ENCODE peak calls at places on chromosome 21, in six cellular contexts. D is stimulated activated CD8-positive, alpha-beta memory T cell treated with anti-CD3 and anti-CD28 coated beads, Interleukin-15, amount 100 ng/mL, for 24 hours; V is posterior vena cava; B is GM13977; Q is fibroblast of lung; X is 8988T. U is an unnamed sample.

GRCh38 chr21:34802180-34802899 is 133.5 kb downstream of the CLIC6 start:
- DNase-seq in Q (no peak), D (no peak), V (no peak), B (no peak), X (no peak), U (no peak)

GRCh38 chr21:38989745-38990423 is 184.2 kb downstream of the ETS2 start:
- DNase-seq in B (no peak), X (no peak), D (no peak), V (peak; percentile 79), Q (peak; percentile 94), U (no peak)

GRCh38 chr21:45560106-45561021 is 18.1 kb upstream of the SLC19A1 start:
- DNase-seq in X (no peak), Q (no peak), V (peak; percentile 67), D (no peak), B (no peak), U (peak; percentile 81)

GRCh38 chr21:37032877-37033471 is 26.5 kb downstream of the RIPPLY3 start:
- DNase-seq in D (no peak), V (no peak), X (no peak), Q (peak; percentile 78), B (no peak), U (no peak)

GRCh38 chr21:26842976-26843911 is 2.0 kb downstream of the ADAMTS1 start:
- DNase-seq in Q (peak; percentile 94), D (no peak), B (no peak), V (peak; percentile 97), X (peak; percentile 90), U (peak; percentile 95)

GRCh38 chr21:20618878-20619277 is 379.3 kb upstream of the NCAM2 start:
- DNase-seq in Q (no peak), D (no peak), V (no peak), X (no peak), B (no peak), U (no peak)

GRCh38 chr21:40047993-40048730 is 180.9 kb downstream of the PCP4 start:
- DNase-seq in X (no peak), V (no peak), D (no peak), Q (peak; percentile 30), B (no peak), U (no peak)

GRCh38 chr21:20404915-20405314 is 593.3 kb upstream of the NCAM2 start:
- DNase-seq in B (no peak), D (no peak), X (no peak), V (no peak), Q (no peak), U (no peak)

GRCh38 chr21:36647279-36648093 is 51.4 kb upstream of the SIM2 start:
- DNase-seq in B (no peak), V (no peak), Q (peak; percentile 76), D (no peak), X (no peak), U (peak; percentile 45)

GRCh38 chr21:32592929-32593502 is 7.7 kb upstream of the TCP10L start:
- DNase-seq in Q (no peak), D (no peak), B (no peak), V (no peak), X (no peak), U (no peak)

GRCh38 chr21:34722684-34723300 is 54.0 kb downstream of the CLIC6 start:
- DNase-seq in D (no peak), Q (no peak), X (peak; percentile 37), V (no peak), B (peak; percentile 39), U (no peak)

GRCh38 chr21:45920824-45921600 is 60.6 kb upstream of the COL6A1 start:
- DNase-seq in Q (no peak), B (no peak), V (no peak), D (no peak), X (no peak), U (no peak)